ENCODE peak calls at places on chromosomes 5 and 9, in four cellular contexts. L is SK-MEL-5; K is M059J; V is stimulated activated CD4-positive, alpha-beta T cell treated with anti-CD3 and anti-CD28 coated beads, Interleukin-4, amount 100 ng/mL, for 1 hour. X is an unnamed sample.

GRCh38 chr5:146340260-146341081 is 1.8 kb downstream of the POU4F3 start:
- DNase-seq in L (peak; percentile 43), K (peak; percentile 54), V (peak; percentile 26), X (no peak)

GRCh38 chr9:131943397-131943796 is 136.3 kb downstream of the MED27 start:
- DNase-seq in L (no peak), K (no peak), V (no peak), X (no peak)

GRCh38 chr5:78527054-78527884 is 121.3 kb downstream of the LHFPL2 start:
- DNase-seq in L (no peak), K (peak; percentile 98), V (no peak), X (peak; percentile 68)

GRCh38 chr9:37293664-37294524 is 128.6 kb upstream of the GRHPR start:
- DNase-seq in L (peak; percentile 89), K (peak; percentile 47), V (no peak), X (no peak)

GRCh38 chr9:126618200-126618589 is 4.5 kb downstream of the LMX1B start:
- DNase-seq in L (no peak), K (no peak), V (no peak), X (no peak)

GRCh38 chr5:173291722-173292658 is 36.2 kb downstream of the STC2 start:
- DNase-seq in L (no peak), K (peak; percentile 25), V (no peak), X (no peak)

GRCh38 chr5:119361723-119362122 is 5.9 kb downstream of the TNFAIP8 start:
- DNase-seq in L (no peak), K (no peak), V (no peak), X (no peak)

GRCh38 chr9:108271646-108272349 is 584.0 kb downstream of the ACTL7B start:
- DNase-seq in L (peak; percentile 5), K (peak; percentile 91), V (no peak), X (peak; percentile 20)

GRCh38 chr5:95281211-95281610 is 3.7 kb downstream of the MCTP1 start:
- DNase-seq in L (no peak), K (peak; percentile 55), V (no peak), X (no peak)

GRCh38 chr5:68354315-68354714 is 138.8 kb downstream of the PIK3R1 start:
- DNase-seq in L (no peak), K (no peak), V (no peak), X (no peak)

GRCh38 chr5:68149189-68149588 is 66.4 kb upstream of the PIK3R1 start:
- DNase-seq in L (no peak), K (peak; percentile 29), V (no peak), X (no peak)

GRCh38 chr5:158127536-158127935 is 268.6 kb upstream of the CLINT1 start:
- DNase-seq in L (no peak), K (no peak), V (no peak), X (no peak)

GRCh38 chr5:82817897-82818676 is 259.1 kb downstream of the TMEM167A start:
- DNase-seq in L (no peak), K (no peak), V (no peak), X (no peak)

GRCh38 chr5:73652391-73652790 is 26.4 kb downstream of the ARHGEF28 start:
- DNase-seq in L (no peak), K (no peak), V (no peak), X (no peak)

GRCh38 chr9:93949694-93950449 is 5.3 kb downstream of the BARX1 start:
- DNase-seq in L (no peak), K (peak; percentile 71), V (no peak), X (no peak)

GRCh38 chr5:112957970-112958773 is 18.4 kb upstream of the DCP2 start:
- DNase-seq in L (peak; percentile 17), K (peak; percentile 98), V (peak; percentile 13), X (no peak)

GRCh38 chr9:81599837-81600236 is 89.5 kb downstream of the TLE1 start:
- DNase-seq in L (no peak), K (no peak), V (no peak), X (peak; percentile 28)

GRCh38 chr5:135108569-135108968 is 74.5 kb upstream of the PITX1 start:
- DNase-seq in L (no peak), K (no peak), V (no peak), X (no peak)

GRCh38 chr5:159178978-159179377 is 30.4 kb downstream of the RNF145 start:
- DNase-seq in L (peak; percentile 97), K (peak; percentile 89), V (peak; percentile 24), X (peak; percentile 22)

GRCh38 chr9:107712390-107712789 is 222.8 kb upstream of the KLF4 start:
- DNase-seq in L (peak; percentile 47), K (peak; percentile 92), V (no peak), X (no peak)

GRCh38 chr5:82494942-82495341 is 216.8 kb upstream of the RPS23 start:
- DNase-seq in L (peak; percentile 23), K (no peak), V (no peak), X (no peak)

GRCh38 chr5:171762016-171762415 is 23.6 kb upstream of the SMIM23 start:
- DNase-seq in L (no peak), K (no peak), V (no peak), X (no peak)

GRCh38 chr5:148939676-148940075 is 113.3 kb downstream of the ADRB2 start:
- DNase-seq in L (no peak), K (peak; percentile 94), V (no peak), X (no peak)

GRCh38 chr9:131500377-131500776 is 2.3 kb upstream of the POMT1 start:
- DNase-seq in L (no peak), K (peak; percentile 31), V (peak; percentile 61), X (no peak)

GRCh38 chr9:4550777-4551476 is 60.7 kb downstream of the SLC1A1 start:
- DNase-seq in L (peak; percentile 10), K (peak; percentile 36), V (no peak), X (no peak)

GRCh38 chr5:142466195-142466951 is 141.6 kb upstream of the SPRY4 start:
- DNase-seq in L (peak; percentile 40), K (no peak), V (no peak), X (no peak)

GRCh38 chr5:773517-774264 is 10.8 kb downstream of the ZDHHC11B start:
- DNase-seq in L (no peak), K (no peak), V (no peak), X (no peak)

GRCh38 chr9:4862506-4863250 is 69.9 kb downstream of the RCL1 start:
- DNase-seq in L (no peak), K (no peak), V (no peak), X (no peak)

GRCh38 chr5:60636001-60636400 is 64.0 kb downstream of the DEPDC1B start:
- DNase-seq in L (no peak), K (peak; percentile 16), V (no peak), X (no peak)

GRCh38 chr9:113541019-113541900 is 77.7 kb downstream of the RGS3 start:
- DNase-seq in L (peak; percentile 87), K (no peak), V (no peak), X (peak; percentile 91)

GRCh38 chr5:137304227-137304874 is 194.8 kb downstream of the SPOCK1 start:
- DNase-seq in L (no peak), K (no peak), V (no peak), X (peak; percentile 24)

GRCh38 chr5:135203593-135204036 is 169.6 kb upstream of the PITX1 start:
- DNase-seq in L (peak; percentile 56), K (peak; percentile 54), V (no peak), X (no peak)

GRCh38 chr5:175854231-175855040 is 16.9 kb upstream of the CPLX2 start:
- DNase-seq in L (no peak), K (no peak), V (no peak), X (no peak)

GRCh38 chr5:122586351-122586750 is 188.5 kb upstream of the SNX2 start:
- DNase-seq in L (no peak), K (peak; percentile 5), V (no peak), X (no peak)

GRCh38 chr9:19493174-19493811 is 84.5 kb downstream of the ACER2 start:
- DNase-seq in L (peak; percentile 59), K (peak; percentile 52), V (peak; percentile 25), X (peak; percentile 91)

GRCh38 chr5:25107878-25108277 is 463.1 kb upstream of the CDH10 start:
- DNase-seq in L (no peak), K (peak; percentile 67), V (no peak), X (no peak)

GRCh38 chr5:141605523-141606277 is 13.1 kb downstream of the DIAPH1 start:
- DNase-seq in L (no peak), K (no peak), V (peak; percentile 45), X (peak; percentile 73)

X was measured in pons.